ENCODE peak calls at places on chromosomes 16 and 17, in seven cellular contexts. One of them, this sample, is unnamed.

GRCh38 chr17:7881655-7882054 is 6.9 kb upstream of the CHD3 start:
- DNase-seq in gastrocnemius medialis: no peak
- DNase-seq in IMR-90: no peak
- DNase-seq in CD4-positive, alpha-beta T cell: no peak
- DNase-seq in breast epithelium: no peak
- DNase-seq in HFFc6: no peak
- DNase-seq in omental fat pad: no peak
- DNase-seq in this sample: no peak

GRCh38 chr17:64219571-64219970 is 43.5 kb downstream of the TEX2 start:
- DNase-seq in gastrocnemius medialis: no peak
- DNase-seq in IMR-90: no peak
- DNase-seq in CD4-positive, alpha-beta T cell: no peak
- DNase-seq in breast epithelium: no peak
- DNase-seq in HFFc6: no peak
- DNase-seq in omental fat pad: no peak
- DNase-seq in this sample: no peak

GRCh38 chr17:69874220-69874670 is 200.8 kb upstream of the KCNJ16 start:
- DNase-seq in gastrocnemius medialis: no peak
- DNase-seq in IMR-90: peak; percentile 87
- DNase-seq in CD4-positive, alpha-beta T cell: no peak
- DNase-seq in breast epithelium: no peak
- DNase-seq in HFFc6: peak; percentile 92
- DNase-seq in omental fat pad: no peak
- DNase-seq in this sample: no peak

GRCh38 chr16:11482946-11483748 is 103.6 kb downstream of the LITAF start:
- DNase-seq in gastrocnemius medialis: no peak
- DNase-seq in IMR-90: no peak
- DNase-seq in CD4-positive, alpha-beta T cell: no peak
- DNase-seq in breast epithelium: no peak
- DNase-seq in HFFc6: no peak
- DNase-seq in omental fat pad: no peak
- DNase-seq in this sample: no peak

GRCh38 chr17:57593739-57594462 is 151.2 kb downstream of the CCDC182 start:
- DNase-seq in gastrocnemius medialis: no peak
- DNase-seq in IMR-90: no peak
- DNase-seq in CD4-positive, alpha-beta T cell: no peak
- DNase-seq in breast epithelium: no peak
- DNase-seq in HFFc6: no peak
- DNase-seq in omental fat pad: no peak
- DNase-seq in this sample: peak; percentile 75

GRCh38 chr16:16004314-16004749 is 54.9 kb downstream of the ABCC1 start:
- DNase-seq in gastrocnemius medialis: no peak
- DNase-seq in IMR-90: peak; percentile 95
- DNase-seq in CD4-positive, alpha-beta T cell: no peak
- DNase-seq in breast epithelium: no peak
- DNase-seq in HFFc6: peak; percentile 79
- DNase-seq in omental fat pad: no peak
- DNase-seq in this sample: no peak

GRCh38 chr16:48420437-48420836 is 35.2 kb upstream of the SIAH1 start:
- DNase-seq in gastrocnemius medialis: no peak
- DNase-seq in IMR-90: no peak
- DNase-seq in CD4-positive, alpha-beta T cell: no peak
- DNase-seq in breast epithelium: no peak
- DNase-seq in HFFc6: no peak
- DNase-seq in omental fat pad: no peak
- DNase-seq in this sample: no peak

GRCh38 chr16:73713817-73714495 is 582.7 kb upstream of the PSMD7 start:
- DNase-seq in gastrocnemius medialis: no peak
- DNase-seq in IMR-90: peak; percentile 4
- DNase-seq in CD4-positive, alpha-beta T cell: no peak
- DNase-seq in breast epithelium: no peak
- DNase-seq in HFFc6: peak; percentile 16
- DNase-seq in omental fat pad: peak; percentile 32
- DNase-seq in this sample: no peak

GRCh38 chr16:1078579-1079021 is 6.1 kb downstream of the SSTR5 start:
- DNase-seq in gastrocnemius medialis: peak; percentile 54
- DNase-seq in IMR-90: peak; percentile 54
- DNase-seq in CD4-positive, alpha-beta T cell: no peak
- DNase-seq in breast epithelium: peak; percentile 65
- DNase-seq in HFFc6: peak; percentile 49
- DNase-seq in omental fat pad: no peak
- DNase-seq in this sample: no peak

GRCh38 chr17:49574283-49574892 is 1.3 kb upstream of the NXPH3 start:
- DNase-seq in gastrocnemius medialis: no peak
- DNase-seq in IMR-90: no peak
- DNase-seq in CD4-positive, alpha-beta T cell: no peak
- DNase-seq in breast epithelium: no peak
- DNase-seq in HFFc6: no peak
- DNase-seq in omental fat pad: no peak
- DNase-seq in this sample: no peak

GRCh38 chr16:28591355-28591754 is 5.5 kb downstream of the SULT1A2 start:
- DNase-seq in gastrocnemius medialis: no peak
- DNase-seq in IMR-90: no peak
- DNase-seq in CD4-positive, alpha-beta T cell: no peak
- DNase-seq in breast epithelium: no peak
- DNase-seq in HFFc6: no peak
- DNase-seq in omental fat pad: no peak
- DNase-seq in this sample: no peak

GRCh38 chr17:79993390-79994221 is 42.1 kb downstream of the TBC1D16 start:
- DNase-seq in gastrocnemius medialis: peak; percentile 82
- DNase-seq in IMR-90: peak; percentile 94
- DNase-seq in CD4-positive, alpha-beta T cell: peak; percentile 15
- DNase-seq in breast epithelium: peak; percentile 85
- DNase-seq in HFFc6: peak; percentile 80
- DNase-seq in omental fat pad: peak; percentile 52
- DNase-seq in this sample: no peak

GRCh38 chr16:67563708-67564468 is 1.6 kb downstream of the CTCF start:
- DNase-seq in gastrocnemius medialis: peak; percentile 93
- DNase-seq in IMR-90: peak; percentile 88
- DNase-seq in CD4-positive, alpha-beta T cell: no peak
- DNase-seq in breast epithelium: peak; percentile 63
- DNase-seq in HFFc6: peak; percentile 59
- DNase-seq in omental fat pad: no peak
- DNase-seq in this sample: no peak

GRCh38 chr16:11232852-11233726 is 22.9 kb downstream of the SOCS1 start:
- DNase-seq in gastrocnemius medialis: peak; percentile 30
- DNase-seq in IMR-90: no peak
- DNase-seq in CD4-positive, alpha-beta T cell: peak; percentile 60
- DNase-seq in breast epithelium: peak; percentile 48
- DNase-seq in HFFc6: no peak
- DNase-seq in omental fat pad: no peak
- DNase-seq in this sample: no peak

GRCh38 chr16:2969545-2970521 is 685 bp downstream of the PAQR4 start:
- DNase-seq in gastrocnemius medialis: peak; percentile 52
- DNase-seq in IMR-90: peak; percentile 49
- DNase-seq in CD4-positive, alpha-beta T cell: peak; percentile 43
- DNase-seq in breast epithelium: peak; percentile 31
- DNase-seq in HFFc6: peak; percentile 21
- DNase-seq in omental fat pad: no peak
- DNase-seq in this sample: peak; percentile 51

GRCh38 chr17:76383645-76384221 is 676 bp upstream of the SPHK1 start:
- DNase-seq in gastrocnemius medialis: peak; percentile 30
- DNase-seq in IMR-90: peak; percentile 53
- DNase-seq in CD4-positive, alpha-beta T cell: peak; percentile 31
- DNase-seq in breast epithelium: peak; percentile 50
- DNase-seq in HFFc6: peak; percentile 41
- DNase-seq in omental fat pad: no peak
- DNase-seq in this sample: no peak

GRCh38 chr17:76008208-76008607 is 7.6 kb downstream of the CDK3 start:
- DNase-seq in gastrocnemius medialis: no peak
- DNase-seq in IMR-90: no peak
- DNase-seq in CD4-positive, alpha-beta T cell: no peak
- DNase-seq in breast epithelium: no peak
- DNase-seq in HFFc6: no peak
- DNase-seq in omental fat pad: no peak
- DNase-seq in this sample: no peak

GRCh38 chr16:89375021-89375420 is 115.3 kb downstream of the ANKRD11 start:
- DNase-seq in gastrocnemius medialis: no peak
- DNase-seq in IMR-90: peak; percentile 87
- DNase-seq in CD4-positive, alpha-beta T cell: no peak
- DNase-seq in breast epithelium: no peak
- DNase-seq in HFFc6: no peak
- DNase-seq in omental fat pad: no peak
- DNase-seq in this sample: no peak

GRCh38 chr16:70726869-70727494 is 41.1 kb upstream of the MTSS2 start:
- DNase-seq in gastrocnemius medialis: no peak
- DNase-seq in IMR-90: no peak
- DNase-seq in CD4-positive, alpha-beta T cell: no peak
- DNase-seq in breast epithelium: no peak
- DNase-seq in HFFc6: no peak
- DNase-seq in omental fat pad: no peak
- DNase-seq in this sample: no peak

GRCh38 chr16:17471745-17472075 is 950 bp upstream of the XYLT1 start:
- DNase-seq in gastrocnemius medialis: no peak
- DNase-seq in IMR-90: peak; percentile 67
- DNase-seq in CD4-positive, alpha-beta T cell: no peak
- DNase-seq in breast epithelium: no peak
- DNase-seq in HFFc6: peak; percentile 60
- DNase-seq in omental fat pad: no peak
- DNase-seq in this sample: no peak

GRCh38 chr16:22315979-22316378 is 18.8 kb downstream of the POLR3E start:
- DNase-seq in gastrocnemius medialis: no peak
- DNase-seq in IMR-90: no peak
- DNase-seq in CD4-positive, alpha-beta T cell: no peak
- DNase-seq in breast epithelium: no peak
- DNase-seq in HFFc6: no peak
- DNase-seq in omental fat pad: no peak
- DNase-seq in this sample: no peak

GRCh38 chr17:601462-602303 is 113.0 kb downstream of the VPS53 start:
- DNase-seq in gastrocnemius medialis: peak; percentile 34
- DNase-seq in IMR-90: peak; percentile 87
- DNase-seq in CD4-positive, alpha-beta T cell: no peak
- DNase-seq in breast epithelium: no peak
- DNase-seq in HFFc6: no peak
- DNase-seq in omental fat pad: no peak
- DNase-seq in this sample: no peak

GRCh38 chr17:82299452-82299851 is 18.0 kb downstream of the CD7 start:
- DNase-seq in gastrocnemius medialis: no peak
- DNase-seq in IMR-90: no peak
- DNase-seq in CD4-positive, alpha-beta T cell: no peak
- DNase-seq in breast epithelium: no peak
- DNase-seq in HFFc6: no peak
- DNase-seq in omental fat pad: no peak
- DNase-seq in this sample: no peak

GRCh38 chr16:78748471-78748929 is 649.0 kb downstream of the WWOX start:
- DNase-seq in gastrocnemius medialis: peak; percentile 28
- DNase-seq in IMR-90: no peak
- DNase-seq in CD4-positive, alpha-beta T cell: no peak
- DNase-seq in breast epithelium: no peak
- DNase-seq in HFFc6: no peak
- DNase-seq in omental fat pad: no peak
- DNase-seq in this sample: no peak

GRCh38 chr17:39729280-39729851 is 966 bp downstream of the MIEN1 start:
- DNase-seq in gastrocnemius medialis: no peak
- DNase-seq in IMR-90: peak; percentile 32
- DNase-seq in CD4-positive, alpha-beta T cell: no peak
- DNase-seq in breast epithelium: no peak
- DNase-seq in HFFc6: peak; percentile 8
- DNase-seq in omental fat pad: no peak
- DNase-seq in this sample: no peak

GRCh38 chr16:60027351-60027750 is 1293.2 kb upstream of the GOT2 start:
- DNase-seq in gastrocnemius medialis: no peak
- DNase-seq in IMR-90: no peak
- DNase-seq in CD4-positive, alpha-beta T cell: no peak
- DNase-seq in breast epithelium: no peak
- DNase-seq in HFFc6: no peak
- DNase-seq in omental fat pad: no peak
- DNase-seq in this sample: no peak

GRCh38 chr17:31308372-31308905 is 5.4 kb downstream of the EVI2B start:
- DNase-seq in gastrocnemius medialis: no peak
- DNase-seq in IMR-90: no peak
- DNase-seq in CD4-positive, alpha-beta T cell: no peak
- DNase-seq in breast epithelium: no peak
- DNase-seq in HFFc6: no peak
- DNase-seq in omental fat pad: no peak
- DNase-seq in this sample: no peak

GRCh38 chr17:62720126-62720850 is 87.8 kb downstream of the MARCHF10 start:
- DNase-seq in gastrocnemius medialis: no peak
- DNase-seq in IMR-90: no peak
- DNase-seq in CD4-positive, alpha-beta T cell: no peak
- DNase-seq in breast epithelium: no peak
- DNase-seq in HFFc6: no peak
- DNase-seq in omental fat pad: no peak
- DNase-seq in this sample: no peak
- TF ChIP-seq CTCF in gastrocnemius medialis: no peak
- TF ChIP-seq CTCF in IMR-90: no peak
- TF ChIP-seq CTCF in CD4-positive, alpha-beta T cell: no peak
- TF ChIP-seq CTCF in breast epithelium: no peak
- TF ChIP-seq CTCF in HFFc6: peak; percentile 61
- TF ChIP-seq CTCF in omental fat pad: no peak
- TF ChIP-seq CTCF in this sample: no peak

DNA sequence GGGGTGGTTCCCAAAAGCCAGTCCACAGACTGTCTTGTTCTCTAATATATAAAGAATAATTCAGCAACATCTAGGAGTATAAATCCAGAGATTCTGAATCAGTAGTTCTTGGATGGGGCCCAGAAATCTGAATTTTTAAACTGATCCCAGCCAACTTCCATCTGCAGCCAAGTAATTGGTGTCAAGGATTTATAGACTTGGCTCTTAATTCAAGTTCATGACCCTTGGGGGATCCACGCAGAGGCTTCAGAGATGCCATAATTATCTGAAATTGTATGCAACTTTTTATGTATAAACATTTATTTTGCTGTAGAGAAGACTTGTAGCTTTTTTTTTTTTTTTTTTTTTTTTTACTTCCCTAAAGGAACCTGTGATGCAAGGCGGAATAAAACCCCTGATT is 60.6 kb downstream of the HLF start:
- DNase-seq in gastrocnemius medialis: no peak
- DNase-seq in IMR-90: no peak
- DNase-seq in CD4-positive, alpha-beta T cell: no peak
- DNase-seq in breast epithelium: no peak
- DNase-seq in HFFc6: no peak
- DNase-seq in omental fat pad: no peak
- DNase-seq in this sample: no peak
- TF ChIP-seq CTCF in gastrocnemius medialis: no peak
- TF ChIP-seq CTCF in IMR-90: no peak
- TF ChIP-seq CTCF in CD4-positive, alpha-beta T cell: no peak
- TF ChIP-seq CTCF in breast epithelium: no peak
- TF ChIP-seq CTCF in HFFc6: no peak
- TF ChIP-seq CTCF in omental fat pad: no peak
- TF ChIP-seq CTCF in this sample: no peak

DNA sequence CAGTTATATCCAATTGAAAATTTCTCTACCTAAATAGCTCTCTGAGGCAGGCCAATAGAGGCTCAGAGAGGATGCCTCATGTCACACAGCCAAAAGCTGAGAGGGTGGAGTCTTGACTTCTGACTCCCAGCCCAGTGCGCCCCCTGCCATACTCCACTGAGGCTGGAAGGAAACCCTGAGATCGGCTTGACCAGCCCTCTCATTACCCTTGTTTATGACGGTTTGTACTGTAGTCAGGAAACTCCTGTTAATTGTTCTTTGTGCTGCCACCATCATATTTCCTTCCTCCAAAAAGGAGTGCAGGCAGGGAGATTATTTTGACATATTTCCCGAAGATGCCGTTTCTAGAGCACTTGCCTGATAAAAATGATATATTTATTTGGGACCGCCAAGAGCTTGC is 107.9 kb downstream of the AIPL1 start:
- DNase-seq in gastrocnemius medialis: no peak
- DNase-seq in IMR-90: no peak
- DNase-seq in CD4-positive, alpha-beta T cell: no peak
- DNase-seq in breast epithelium: no peak
- DNase-seq in HFFc6: no peak
- DNase-seq in omental fat pad: no peak
- DNase-seq in this sample: no peak
- TF ChIP-seq CTCF in gastrocnemius medialis: no peak
- TF ChIP-seq CTCF in IMR-90: no peak
- TF ChIP-seq CTCF in CD4-positive, alpha-beta T cell: no peak
- TF ChIP-seq CTCF in breast epithelium: no peak
- TF ChIP-seq CTCF in HFFc6: no peak
- TF ChIP-seq CTCF in omental fat pad: no peak
- TF ChIP-seq CTCF in this sample: no peak

GRCh38 chr16:56673916-56674315 is 4.3 kb downstream of the MT1H start:
- DNase-seq in gastrocnemius medialis: peak; percentile 54
- DNase-seq in IMR-90: peak; percentile 20
- DNase-seq in CD4-positive, alpha-beta T cell: no peak
- DNase-seq in breast epithelium: peak; percentile 33
- DNase-seq in HFFc6: peak; percentile 35
- DNase-seq in omental fat pad: no peak
- DNase-seq in this sample: no peak
- TF ChIP-seq CTCF in gastrocnemius medialis: peak; percentile 80
- TF ChIP-seq CTCF in IMR-90: peak; percentile 45
- TF ChIP-seq CTCF in CD4-positive, alpha-beta T cell: no peak
- TF ChIP-seq CTCF in breast epithelium: peak; percentile 74
- TF ChIP-seq CTCF in HFFc6: peak; percentile 78
- TF ChIP-seq CTCF in omental fat pad: no peak
- TF ChIP-seq CTCF in this sample: peak; percentile 49

This sample was measured in D721Med.